ENCODE peak calls at places on chromosomes 6 and 20, in four cellular contexts. F is T-helper 1 cell; R is K562; S is stimulated activated CD4-positive, alpha-beta T cell treated with anti-CD3 and anti-CD28 coated beads, TNF-alpha, amount 100 ng/mL, for 48 hours. O is an unnamed sample.

GRCh38 chr6:69866351-69867074 is at the start of gene COL19A1:
- DNase-seq in F (peak; percentile 10), R (peak; percentile 4), S (no peak), O (no peak)

GRCh38 chr20:6632187-6632586 is 135.3 kb upstream of the BMP2 start:
- DNase-seq in F (no peak), R (peak; percentile 1), S (no peak), O (no peak)

GRCh38 chr6:34680802-34681515 is 15.6 kb downstream of the ILRUN start:
- DNase-seq in F (no peak), R (no peak), S (no peak), O (no peak)

GRCh38 chr6:153096031-153096430 is 35.1 kb downstream of the RGS17 start:
- DNase-seq in F (no peak), R (no peak), S (no peak), O (no peak)

GRCh38 chr6:29071831-29072723 is 15.0 kb downstream of the OR2B3 start:
- DNase-seq in F (no peak), R (peak; percentile 74), S (no peak), O (peak; percentile 9)

GRCh38 chr6:164695896-164696295 is 613.5 kb downstream of the C6orf118 start:
- DNase-seq in F (no peak), R (no peak), S (no peak), O (no peak)

GRCh38 chr6:41288025-41288777 is 1.7 kb upstream of the TREM1 start:
- DNase-seq in F (no peak), R (no peak), S (no peak), O (no peak)

GRCh38 chr20:32535953-32536823 is 48.9 kb downstream of the NOL4L start:
- DNase-seq in F (peak; percentile 75), R (peak; percentile 90), S (no peak), O (peak; percentile 58)

GRCh38 chr20:51562334-51563140 is 20.0 kb upstream of the NFATC2 start:
- DNase-seq in F (no peak), R (peak; percentile 24), S (no peak), O (no peak)

GRCh38 chr6:45072673-45073072 is 255.5 kb upstream of the RUNX2 start:
- DNase-seq in F (no peak), R (no peak), S (no peak), O (no peak)

GRCh38 chr6:36985384-36985962 is 523 bp downstream of the MTCH1 start:
- DNase-seq in F (no peak), R (no peak), S (no peak), O (no peak)

GRCh38 chr6:15524736-15525401 is 138.0 kb downstream of the DTNBP1 start:
- DNase-seq in F (no peak), R (no peak), S (no peak), O (no peak)

GRCh38 chr6:132768051-132768517 is 10.4 kb upstream of the VNN2 start:
- DNase-seq in F (no peak), R (peak; percentile 67), S (no peak), O (no peak)

GRCh38 chr20:41200446-41201202 is 63.3 kb downstream of the PLCG1 start:
- DNase-seq in F (no peak), R (no peak), S (no peak), O (no peak)

GRCh38 chr20:20003088-20003954 is 13.8 kb upstream of the NAA20 start:
- DNase-seq in F (no peak), R (no peak), S (no peak), O (no peak)

GRCh38 chr6:167108278-167108677 is 14.6 kb upstream of the CCR6 start:
- DNase-seq in F (no peak), R (no peak), S (no peak), O (no peak)

GRCh38 chr20:48425776-48426175 is 402.0 kb downstream of the PREX1 start:
- DNase-seq in F (no peak), R (no peak), S (no peak), O (no peak)

GRCh38 chr20:47289096-47289495 is 67.4 kb downstream of the ZMYND8 start:
- DNase-seq in F (no peak), R (no peak), S (no peak), O (no peak)

GRCh38 chr6:170265655-170266054 is 25.2 kb downstream of the DLL1 start:
- DNase-seq in F (no peak), R (peak; percentile 16), S (no peak), O (no peak)

GRCh38 chr6:26031151-26031594 is 56.1 kb upstream of the HFE start:
- DNase-seq in F (no peak), R (no peak), S (no peak), O (no peak)

GRCh38 chr6:126094411-126094810 is 108.1 kb downstream of the TRMT11 start:
- DNase-seq in F (no peak), R (no peak), S (no peak), O (no peak)

GRCh38 chr6:156928972-156929371 is 151.8 kb downstream of the ARID1B start:
- DNase-seq in F (no peak), R (no peak), S (no peak), O (no peak)